ENCODE peak calls at places on chromosomes 16 and 17, in five cellular contexts. N is K562, E is GM12878, U is SK-N-SH, R is HepG2. J is an unnamed sample.

GRCh38 chr16:63617990-63618763 is 1503.7 kb downstream of the CDH11 start:
- DNase-seq in N (no peak), E (no peak), U (no peak), R (no peak), J (no peak)

GRCh38 chr17:57881143-57881542 is 31.3 kb upstream of the MRPS23 start:
- DNase-seq in N (no peak), E (no peak), U (no peak), R (no peak), J (no peak)

GRCh38 chr17:82632461-82632860 is 15.8 kb downstream of the WDR45B start:
- DNase-seq in N (no peak), E (peak; percentile 12), U (no peak), R (no peak), J (no peak)

GRCh38 chr17:44384281-44384822 is 5.1 kb downstream of the ITGA2B start:
- DNase-seq in N (no peak), E (no peak), U (peak; percentile 25), R (no peak), J (no peak)

GRCh38 chr16:89491974-89492687 is 1.8 kb upstream of the ANKRD11 start:
- DNase-seq in N (peak; percentile 57), E (no peak), U (peak; percentile 44), R (no peak), J (no peak)

GRCh38 chr17:81322271-81323082 is 27.4 kb upstream of the SLC38A10 start:
- DNase-seq in N (peak; percentile 97), E (no peak), U (peak; percentile 94), R (peak; percentile 78), J (peak; percentile 70)

GRCh38 chr17:45290269-45290765 is 26.5 kb downstream of the MAP3K14 start:
- DNase-seq in N (no peak), E (no peak), U (no peak), R (no peak), J (no peak)

GRCh38 chr16:88405325-88406060 is 22.7 kb downstream of the ZNF469 start:
- DNase-seq in N (no peak), E (no peak), U (peak; percentile 89), R (no peak), J (no peak)

GRCh38 chr17:20706752-20707372 is 127.3 kb downstream of the CDRT15L2 start:
- DNase-seq in N (no peak), E (no peak), U (no peak), R (no peak), J (no peak)

GRCh38 chr17:64221679-64222078 is 41.4 kb downstream of the TEX2 start:
- DNase-seq in N (no peak), E (no peak), U (no peak), R (no peak), J (no peak)

GRCh38 chr16:85330694-85331188 is 218.5 kb upstream of the CIBAR2 start:
- DNase-seq in N (peak; percentile 86), E (no peak), U (peak; percentile 80), R (peak; percentile 72), J (peak; percentile 86)

GRCh38 chr17:49739662-49740271 is 24.2 kb downstream of the FAM117A start:
- DNase-seq in N (peak; percentile 95), E (no peak), U (peak; percentile 67), R (peak; percentile 36), J (no peak)

GRCh38 chr16:64983983-64984382 is 137.9 kb downstream of the CDH11 start:
- DNase-seq in N (peak; percentile 24), E (no peak), U (peak; percentile 32), R (peak; percentile 5), J (no peak)

GRCh38 chr16:586645-587590 is 2.9 kb upstream of the RAB40C start:
- DNase-seq in N (no peak), E (no peak), U (no peak), R (no peak), J (no peak)

GRCh38 chr16:57131351-57131970 is 39.1 kb downstream of the CPNE2 start:
- DNase-seq in N (no peak), E (no peak), U (no peak), R (no peak), J (no peak)

GRCh38 chr17:37219876-37220608 is 155.7 kb upstream of the C17orf78 start:
- DNase-seq in N (no peak), E (no peak), U (no peak), R (no peak), J (no peak)

GRCh38 chr17:61321344-61321743 is 78.3 kb upstream of the TBX2 start:
- DNase-seq in N (no peak), E (no peak), U (no peak), R (no peak), J (no peak)

GRCh38 chr16:83953796-83954576 is 946 bp downstream of the OSGIN1 start:
- DNase-seq in N (peak; percentile 69), E (no peak), U (no peak), R (peak; percentile 73), J (peak; percentile 72)

GRCh38 chr16:50677351-50677750 is 3.8 kb downstream of the SNX20 start:
- DNase-seq in N (peak; percentile 39), E (no peak), U (peak; percentile 48), R (no peak), J (no peak)

GRCh38 chr17:82054351-82055022 is 2.8 kb downstream of the GPS1 start:
- DNase-seq in N (no peak), E (no peak), U (no peak), R (no peak), J (no peak)

DNA sequence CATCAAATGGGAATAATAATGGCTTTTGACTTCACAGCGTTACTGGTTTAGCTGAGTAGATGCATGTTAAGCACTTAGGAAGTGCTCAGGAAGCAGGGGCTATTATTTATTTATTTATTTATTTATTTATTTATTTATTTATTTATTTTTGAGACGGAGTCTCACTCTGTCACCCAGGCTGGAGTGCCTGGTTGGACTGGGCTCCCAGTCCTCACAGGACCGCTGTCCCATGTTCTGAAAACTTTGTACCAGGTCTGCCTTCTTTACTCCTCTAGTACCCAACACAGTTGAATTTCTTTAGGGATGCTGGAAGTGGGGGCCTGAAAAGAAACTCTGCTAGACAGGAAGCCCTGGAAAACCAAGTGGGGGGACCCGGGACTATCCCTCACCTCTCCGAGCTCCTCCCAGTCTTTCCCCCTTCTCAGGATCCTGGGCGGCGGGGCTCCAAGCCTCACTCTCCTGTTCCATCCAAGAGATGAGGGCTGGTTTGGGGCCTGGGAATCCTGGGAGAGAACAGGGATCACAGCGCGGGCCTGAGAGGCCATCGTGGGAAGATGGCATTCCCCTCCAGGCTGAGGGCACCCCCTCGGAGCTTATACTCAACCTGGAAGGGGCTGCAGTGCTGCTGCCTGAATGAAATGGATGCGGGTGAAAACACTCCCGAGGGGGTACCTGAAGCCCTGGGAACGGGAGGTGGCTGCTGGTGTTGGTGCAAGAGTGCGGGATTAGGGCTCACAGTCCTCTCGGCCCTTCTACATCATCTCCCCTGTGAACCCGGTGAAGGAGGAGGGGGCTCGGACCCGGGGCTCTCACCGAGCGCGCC is 682 bp downstream of the ZNF688 start:
- DNase-seq in N (peak; percentile 12), E (no peak), U (peak; percentile 74), R (no peak), J (no peak)
- TF ChIP-seq ZBTB33 in N (no peak), E (no peak), U (no peak), R (no peak), J (no peak)

GRCh38 chr17:67116045-67116575 is 71.8 kb downstream of the CACNG1 start:
- DNase-seq in N (no peak), E (no peak), U (no peak), R (no peak), J (no peak)
- TF ChIP-seq ZBTB33 in N (no peak), E (no peak), U (no peak), R (no peak), J (no peak)

GRCh38 chr17:7330099-7331015 is 1.2 kb upstream of the NEURL4 start:
- DNase-seq in N (peak; percentile 80), E (no peak), U (peak; percentile 94), R (peak; percentile 76), J (peak; percentile 64)
- TF ChIP-seq ZBTB33 in N (no peak), E (no peak), U (no peak), R (no peak), J (no peak)

GRCh38 chr16:4814542-4815173 is 12.2 kb upstream of the ROGDI start:
- DNase-seq in N (no peak), E (no peak), U (no peak), R (no peak), J (no peak)

GRCh38 chr16:4825196-4825595 is 21.9 kb downstream of the GLYR1 start:
- DNase-seq in N (no peak), E (no peak), U (no peak), R (no peak), J (no peak)

DNA sequence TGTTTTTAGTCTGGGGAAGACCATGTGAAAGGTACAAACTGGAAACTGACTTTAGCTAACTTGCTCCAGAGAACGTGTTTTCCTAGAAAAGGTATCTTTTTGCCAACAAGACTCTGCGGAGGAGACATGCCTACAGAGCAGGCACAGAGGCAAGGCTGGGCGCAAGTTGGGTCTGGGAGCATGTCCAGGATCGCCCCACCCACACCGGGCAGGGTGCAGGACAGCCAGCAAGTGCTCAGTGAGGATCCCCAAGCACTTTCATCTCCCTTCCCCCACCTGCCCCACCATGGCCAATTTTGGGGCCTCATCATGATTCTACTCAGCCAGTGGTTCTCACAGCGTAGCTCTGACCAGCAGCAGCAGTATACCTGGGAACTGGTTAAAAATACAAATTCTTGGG is 18.2 kb upstream of the ROGDI start:
- DNase-seq in N (no peak), E (no peak), U (no peak), R (no peak), J (no peak)
- TF ChIP-seq ZBTB33 in N (no peak), E (no peak), U (no peak), R (no peak), J (no peak)

GRCh38 chr17:48541574-48542113 is 3.3 kb downstream of the HOXB2 start:
- DNase-seq in N (peak; percentile 54), E (no peak), U (peak; percentile 44), R (no peak), J (no peak)

GRCh38 chr17:48544356-48545021 is 420 bp downstream of the HOXB2 start:
- DNase-seq in N (peak; percentile 66), E (no peak), U (no peak), R (no peak), J (no peak)

GRCh38 chr17:48543854-48544355 is 1.0 kb downstream of the HOXB2 start:
- DNase-seq in N (no peak), E (no peak), U (no peak), R (no peak), J (no peak)

GRCh38 chr17:48542114-48542955 is 2.6 kb downstream of the HOXB2 start:
- DNase-seq in N (no peak), E (no peak), U (no peak), R (no peak), J (no peak)

DNA sequence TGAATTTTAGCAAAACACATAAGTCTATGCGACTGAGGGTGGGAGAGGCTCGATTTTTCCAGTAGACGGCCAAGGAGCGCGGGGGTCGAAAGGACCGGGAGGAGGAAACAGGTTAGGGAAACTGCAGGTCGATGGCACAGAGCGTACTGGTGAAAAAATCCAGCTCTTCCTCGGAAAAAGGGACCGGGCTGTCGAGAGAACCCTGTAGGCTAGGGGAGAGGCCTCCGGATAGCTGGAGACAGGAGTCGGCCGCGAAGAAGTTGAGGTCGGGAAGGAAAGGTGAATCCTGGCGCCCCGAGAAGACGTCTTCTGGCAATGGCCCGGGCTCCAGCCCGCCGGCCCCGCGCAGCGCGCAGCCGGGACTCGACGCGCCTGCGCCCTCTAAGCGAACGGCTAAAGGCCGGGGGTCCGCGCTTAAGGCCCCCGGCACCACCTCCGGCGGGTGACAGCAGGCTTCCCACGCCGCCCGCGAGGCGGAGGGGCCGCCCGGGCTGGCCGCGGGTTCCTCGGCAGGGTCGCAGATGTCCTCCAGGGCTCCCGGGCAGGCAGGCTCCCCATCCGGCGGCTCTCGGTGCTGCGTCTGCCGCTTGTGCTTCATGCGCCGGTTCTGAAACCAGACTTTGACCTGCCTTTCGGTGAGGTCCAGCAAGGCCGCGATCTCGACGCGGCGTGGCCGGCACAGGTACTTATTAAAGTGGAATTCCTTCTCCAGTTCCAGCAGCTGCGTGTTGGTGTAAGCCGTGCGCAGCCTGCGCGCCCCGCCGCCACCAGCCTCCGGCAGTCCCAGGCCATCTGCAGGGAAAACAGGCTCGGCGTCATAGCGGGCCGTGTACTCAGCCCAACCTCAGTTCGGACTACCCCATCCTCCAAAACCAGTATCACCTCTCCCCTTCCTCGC is 1.7 kb downstream of the HOXB2 start:
- DNase-seq in N (peak; percentile 64), E (no peak), U (peak; percentile 66), R (no peak), J (no peak)
- TF ChIP-seq ZBTB33 in N (no peak), E (no peak), U (no peak), R (no peak), J (no peak)

J was measured in HCT116.